ENCODE peak calls at places on chromosome 19, in nine cellular contexts. E is ovary, Q is ascending aorta, N is A549, T is breast epithelium, L is dorsolateral prefrontal cortex, D is heart right ventricle, A is IMR-90, O is substantia nigra. G is an unnamed sample.

GRCh38 chr19:15337202-15337601 is 4.9 kb upstream of the BRD4 start:
- DNase-seq in A (peak), Q (no peak), E (no peak), D (no peak), N (no peak), O (no peak), T (no peak), L (no peak), G (no peak)

GRCh38 chr19:29014857-29015436 is 198.0 kb downstream of the UQCRFS1 start:
- DNase-seq in N (no peak), T (no peak), E (no peak), D (no peak), O (no peak), L (no peak), Q (no peak), A (no peak), G (no peak)

GRCh38 chr19:17555929-17556813 is 722 bp downstream of the COLGALT1 start:
- DNase-seq in Q (no peak), A (peak), D (peak), T (no peak), O (peak), E (peak), N (no peak), L (peak), G (no peak)

GRCh38 chr19:53504903-53505302 is 33.0 kb upstream of the ZNF331 start:
- DNase-seq in T (no peak), L (no peak), N (no peak), A (no peak), E (peak), O (no peak), D (no peak), Q (no peak), G (no peak)

GRCh38 chr19:39943586-39943985 is 9.2 kb upstream of the FCGBP start:
- DNase-seq in L (no peak), N (peak), T (no peak), O (no peak), A (no peak), E (no peak), D (no peak), Q (no peak), G (no peak)

GRCh38 chr19:18742838-18743237 is 48.3 kb downstream of the COMP start:
- DNase-seq in Q (no peak), D (no peak), A (no peak), T (no peak), L (no peak), O (no peak), N (no peak), E (no peak), G (no peak)

GRCh38 chr19:18128044-18128443 is 24.9 kb upstream of the PIK3R2 start:
- DNase-seq in T (no peak), Q (no peak), D (no peak), N (no peak), L (no peak), E (no peak), A (peak), O (no peak), G (no peak)

GRCh38 chr19:57191141-57192063 is at the start of gene ZNF264:
- DNase-seq in Q (peak), A (peak), N (peak), O (peak), L (peak), T (peak), E (peak), D (peak), G (peak)

GRCh38 chr19:32829345-32829896 is 40.1 kb downstream of the SLC7A9 start:
- DNase-seq in A (no peak), D (no peak), T (no peak), Q (no peak), E (no peak), O (no peak), L (no peak), N (no peak), G (no peak)

GRCh38 chr19:16914421-16914820 is 25.6 kb downstream of the F2RL3 start:
- DNase-seq in A (no peak), O (no peak), Q (no peak), D (no peak), E (no peak), T (no peak), N (no peak), L (no peak), G (no peak)

GRCh38 chr19:30171795-30172642 is 200.2 kb upstream of the ZNF536 start:
- DNase-seq in T (no peak), N (no peak), D (no peak), A (no peak), E (no peak), O (no peak), Q (no peak), L (no peak), G (no peak)

GRCh38 chr19:37334179-37335071 is 36.5 kb upstream of the ZNF527 start:
- DNase-seq in A (peak), Q (peak), T (peak), D (peak), E (peak), L (peak), O (peak), N (no peak), G (peak)

GRCh38 chr19:56124578-56124977 is 3.5 kb upstream of the ZNF787 start:
- DNase-seq in D (no peak), A (no peak), E (no peak), L (no peak), T (no peak), O (no peak), N (no peak), Q (no peak), G (no peak)

GRCh38 chr19:4645718-4646117 is 6.4 kb downstream of the TNFAIP8L1 start:
- DNase-seq in O (no peak), N (no peak), L (no peak), T (no peak), A (no peak), Q (no peak), D (no peak), E (no peak), G (no peak)

GRCh38 chr19:4641132-4641531 is 1.8 kb downstream of the TNFAIP8L1 start:
- DNase-seq in E (no peak), L (no peak), A (no peak), N (no peak), O (no peak), D (no peak), T (no peak), Q (no peak), G (no peak)

GRCh38 chr19:4639531-4640246 is 373 bp downstream of the TNFAIP8L1 start:
- DNase-seq in N (no peak), Q (no peak), E (peak), A (no peak), O (no peak), L (peak), D (peak), T (no peak), G (no peak)

GRCh38 chr19:4640247-4641000 is 1.1 kb downstream of the TNFAIP8L1 start:
- DNase-seq in E (no peak), A (no peak), D (no peak), Q (no peak), L (no peak), N (no peak), T (no peak), O (no peak), G (no peak)

GRCh38 chr19:4642625-4643024 is 3.3 kb downstream of the TNFAIP8L1 start:
- DNase-seq in T (no peak), E (no peak), N (no peak), D (no peak), O (no peak), A (no peak), L (no peak), Q (no peak), G (no peak)
- H3K27ac ChIP-seq in T (no peak), E (no peak), N (no peak), D (no peak), O (no peak), A (no peak), L (no peak), Q (no peak), G (no peak)

GRCh38 chr19:10742494-10742893 is 24.6 kb downstream of the DNM2 start:
- DNase-seq in O (no peak), E (no peak), Q (no peak), A (no peak), L (no peak), N (no peak), T (no peak), D (no peak), G (no peak)
- H3K27ac ChIP-seq in O (peak), E (no peak), Q (no peak), A (no peak), L (no peak), N (no peak), T (no peak), D (no peak), G (no peak)

GRCh38 chr19:4867534-4868285 is at the start of gene PLIN3:
- DNase-seq in N (peak), L (peak), O (peak), D (peak), Q (peak), T (peak), E (peak), A (peak), G (peak)

GRCh38 chr19:4870025-4870700 is 2.7 kb upstream of the PLIN3 start:
- DNase-seq in A (peak), Q (no peak), D (peak), N (peak), E (peak), L (no peak), T (no peak), O (no peak), G (no peak)

GRCh38 chr19:4866595-4867424 is 657 bp downstream of the PLIN3 start:
- DNase-seq in D (peak), O (no peak), Q (peak), T (peak), E (peak), A (peak), N (peak), L (no peak), G (no peak)

GRCh38 chr19:4871711-4872110 is 4.2 kb upstream of the PLIN3 start:
- DNase-seq in A (no peak), D (no peak), E (no peak), L (no peak), T (no peak), O (no peak), N (no peak), Q (no peak), G (no peak)

GRCh38 chr19:4868286-4868834 is 893 bp upstream of the PLIN3 start:
- DNase-seq in E (no peak), Q (no peak), N (no peak), T (no peak), O (no peak), A (no peak), L (no peak), D (no peak), G (no peak)
- H3K27ac ChIP-seq in E (no peak), Q (peak), N (peak), T (peak), O (peak), A (no peak), L (peak), D (no peak), G (no peak)

GRCh38 chr19:45247136-45247535 is 1.9 kb upstream of the EXOC3L2 start:
- DNase-seq in L (no peak), Q (no peak), D (no peak), T (no peak), E (no peak), N (no peak), A (no peak), O (no peak), G (no peak)

GRCh38 chr19:45249261-45250033 is 1.6 kb upstream of the MARK4 start:
- DNase-seq in A (no peak), E (no peak), N (no peak), T (no peak), L (no peak), Q (no peak), D (no peak), O (no peak), G (no peak)

GRCh38 chr19:45251452-45252354 is 632 bp downstream of the MARK4 start:
- DNase-seq in O (no peak), L (no peak), D (peak), N (no peak), T (no peak), Q (no peak), E (peak), A (no peak), G (no peak)

GRCh38 chr19:45250832-45251451 is at the start of gene MARK4:
- DNase-seq in Q (no peak), A (peak), E (peak), D (peak), L (no peak), O (no peak), T (no peak), N (peak), G (no peak)

GRCh38 chr19:45250216-45250831 is 747 bp upstream of the MARK4 start:
- DNase-seq in D (no peak), O (no peak), Q (no peak), A (no peak), E (peak), T (no peak), L (no peak), N (no peak), G (no peak)
- H3K27ac ChIP-seq in D (peak), O (peak), Q (peak), A (peak), E (no peak), T (peak), L (peak), N (peak), G (no peak)

GRCh38 chr19:35369522-35369921 is 1.3 kb upstream of the GPR42 start:
- DNase-seq in D (no peak), Q (no peak), L (no peak), E (no peak), N (no peak), A (no peak), O (no peak), T (no peak), G (no peak)
- H3K27ac ChIP-seq in D (no peak), Q (no peak), L (no peak), E (no peak), N (no peak), A (no peak), O (no peak), T (no peak), G (no peak)

DNA sequence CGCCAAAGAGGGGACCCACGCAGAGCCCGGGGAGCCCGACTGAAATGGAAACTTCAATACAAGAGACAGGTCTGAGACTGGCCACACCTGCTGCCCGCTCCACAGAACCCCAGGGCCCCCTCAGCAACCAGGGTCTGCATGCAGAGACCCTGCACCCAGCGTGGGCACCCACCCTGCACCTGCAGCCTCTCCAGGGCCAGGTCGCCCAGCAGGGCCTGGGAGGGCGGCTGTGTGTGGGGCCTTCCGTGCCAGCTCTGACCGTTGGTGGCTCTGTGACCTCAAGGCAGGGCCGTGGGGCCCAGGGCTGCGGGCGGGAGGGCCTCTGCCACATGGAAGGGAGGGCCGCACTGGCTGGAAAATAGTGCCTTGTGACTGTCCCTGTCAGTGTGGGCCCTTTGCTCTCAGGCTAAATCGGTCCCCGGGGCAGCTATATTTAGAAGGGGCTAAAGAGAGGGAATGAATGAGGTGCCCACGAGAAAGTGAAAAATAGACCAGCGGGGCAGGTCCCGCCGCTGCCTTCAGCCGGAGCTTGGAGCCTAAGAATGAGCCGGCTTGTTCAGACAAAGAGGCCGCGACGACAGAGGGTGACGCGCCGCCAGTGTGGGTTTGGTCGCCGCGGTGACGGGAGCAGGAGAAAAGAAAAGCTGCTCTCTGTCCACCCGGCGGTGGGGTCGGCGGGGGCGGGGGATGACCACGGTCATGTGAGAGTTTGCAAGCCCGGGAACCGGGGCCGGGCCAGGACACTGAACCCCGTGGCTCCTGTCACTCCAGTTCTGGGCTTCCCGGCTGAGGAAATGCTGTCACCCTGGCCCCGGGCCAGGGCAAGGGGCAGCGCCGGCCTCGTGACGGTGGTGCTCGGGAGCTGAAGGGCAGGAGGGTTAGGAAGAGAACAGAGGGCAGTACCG is 70.5 kb downstream of the GADD45B start:
- DNase-seq in E (peak), Q (peak), D (peak), T (peak), O (peak), N (no peak), L (peak), A (no peak), G (peak)
- H3K27ac ChIP-seq in E (no peak), Q (peak), D (peak), T (peak), O (peak), N (peak), L (peak), A (no peak), G (peak)

GRCh38 chr19:49340069-49340864 is 5.1 kb downstream of the CD37 start:
- DNase-seq in L (no peak), E (peak), T (peak), O (no peak), D (peak), A (no peak), N (no peak), Q (no peak), G (no peak)

GRCh38 chr19:49338023-49338677 is 2.9 kb downstream of the CD37 start:
- DNase-seq in D (no peak), A (no peak), E (peak), O (no peak), N (no peak), L (no peak), T (peak), Q (no peak), G (no peak)

GRCh38 chr19:49337267-49338022 is 2.2 kb downstream of the CD37 start:
- DNase-seq in A (no peak), E (no peak), N (no peak), D (no peak), L (no peak), O (no peak), T (peak), Q (no peak), G (no peak)

GRCh38 chr19:49339364-49340068 is 4.3 kb downstream of the CD37 start:
- DNase-seq in D (peak), A (peak), N (no peak), E (peak), L (peak), O (no peak), Q (peak), T (peak), G (peak)

GRCh38 chr19:49338691-49339363 is 3.6 kb downstream of the CD37 start:
- DNase-seq in O (no peak), N (peak), E (peak), Q (no peak), D (peak), T (peak), A (no peak), L (no peak), G (no peak)
- H3K27ac ChIP-seq in O (no peak), N (no peak), E (peak), Q (peak), D (peak), T (peak), A (no peak), L (peak), G (peak)

GRCh38 chr19:7904074-7905020 is 670 bp downstream of the MAP2K7 start:
- DNase-seq in E (peak), A (no peak), Q (no peak), O (peak), D (no peak), N (no peak), L (no peak), T (no peak), G (no peak)

GRCh38 chr19:7905859-7906258 is 2.2 kb downstream of the MAP2K7 start:
- DNase-seq in O (no peak), L (no peak), A (no peak), D (no peak), Q (no peak), N (no peak), T (no peak), E (peak), G (no peak)

GRCh38 chr19:7907122-7907521 is 3.4 kb downstream of the MAP2K7 start:
- DNase-seq in Q (no peak), O (no peak), L (no peak), N (no peak), D (no peak), T (no peak), A (no peak), E (peak), G (no peak)

GRCh38 chr19:7903244-7904073 is at the start of gene MAP2K7:
- DNase-seq in O (peak), N (peak), L (peak), T (peak), Q (peak), A (peak), E (peak), D (peak), G (peak)

GRCh38 chr19:7905298-7905697 is 1.6 kb downstream of the MAP2K7 start:
- DNase-seq in D (no peak), E (peak), T (no peak), O (no peak), Q (no peak), N (no peak), L (no peak), A (no peak), G (no peak)
- H3K27ac ChIP-seq in D (no peak), E (no peak), T (no peak), O (no peak), Q (no peak), N (no peak), L (no peak), A (no peak), G (no peak)

GRCh38 chr19:310141-310651 is 19.0 kb upstream of the PLPP2 start:
- DNase-seq in O (no peak), T (no peak), A (no peak), Q (no peak), L (no peak), E (no peak), N (no peak), D (no peak), G (no peak)
- H3K27ac ChIP-seq in O (no peak), T (no peak), A (no peak), Q (no peak), L (no peak), E (no peak), N (no peak), D (peak), G (peak)